ENCODE peak calls at places on chromosomes 1 and 21, in five cellular contexts. One of them, this sample, is unnamed.

GRCh38 chr1:167247754-167248153 is 27.1 kb downstream of the POU2F1 start:
- DNase-seq in body of pancreas: no peak
- DNase-seq in GM10248: no peak
- DNase-seq in kidney epithelial cell: no peak
- DNase-seq in AG10803: no peak
- DNase-seq in this sample: no peak

GRCh38 chr1:18875107-18875795 is 15.8 kb upstream of the TAS1R2 start:
- DNase-seq in body of pancreas: peak
- DNase-seq in kidney epithelial cell: peak
- DNase-seq in AG10803: peak
- DNase-seq in GM10248: peak
- DNase-seq in this sample: peak

GRCh38 chr1:30895942-30896660 is 12.5 kb downstream of the SDC3 start:
- DNase-seq in GM10248: no peak
- DNase-seq in AG10803: peak
- DNase-seq in kidney epithelial cell: no peak
- DNase-seq in body of pancreas: no peak
- DNase-seq in this sample: no peak

GRCh38 chr1:182888736-182889531 is 49.8 kb downstream of the DHX9 start:
- DNase-seq in GM10248: no peak
- DNase-seq in body of pancreas: no peak
- DNase-seq in kidney epithelial cell: no peak
- DNase-seq in AG10803: peak
- DNase-seq in this sample: peak

GRCh38 chr1:110136911-110137310 is 13.4 kb upstream of the SLC6A17 start:
- DNase-seq in body of pancreas: peak
- DNase-seq in AG10803: no peak
- DNase-seq in GM10248: no peak
- DNase-seq in kidney epithelial cell: no peak
- DNase-seq in this sample: no peak

GRCh38 chr1:60425528-60425927 is 352.0 kb upstream of the C1orf87 start:
- DNase-seq in AG10803: peak
- DNase-seq in GM10248: peak
- DNase-seq in body of pancreas: no peak
- DNase-seq in kidney epithelial cell: no peak
- DNase-seq in this sample: no peak

GRCh38 chr1:221708987-221709386 is 32.9 kb downstream of the DUSP10 start:
- DNase-seq in body of pancreas: peak
- DNase-seq in kidney epithelial cell: peak
- DNase-seq in AG10803: peak
- DNase-seq in GM10248: peak
- DNase-seq in this sample: no peak

GRCh38 chr1:16999863-17000262 is 11.9 kb downstream of the ATP13A2 start:
- DNase-seq in kidney epithelial cell: no peak
- DNase-seq in AG10803: no peak
- DNase-seq in body of pancreas: no peak
- DNase-seq in GM10248: no peak
- DNase-seq in this sample: no peak

GRCh38 chr1:65845758-65846060 is 53.0 kb downstream of the PDE4B start:
- DNase-seq in kidney epithelial cell: no peak
- DNase-seq in GM10248: no peak
- DNase-seq in body of pancreas: no peak
- DNase-seq in AG10803: no peak
- DNase-seq in this sample: no peak

GRCh38 chr1:66176012-66176715 is 357.8 kb upstream of the SGIP1 start:
- DNase-seq in GM10248: no peak
- DNase-seq in kidney epithelial cell: no peak
- DNase-seq in body of pancreas: no peak
- DNase-seq in AG10803: peak
- DNase-seq in this sample: no peak

GRCh38 chr1:236914375-236914774 is 89.9 kb downstream of the MT1HL1 start:
- DNase-seq in body of pancreas: no peak
- DNase-seq in GM10248: no peak
- DNase-seq in kidney epithelial cell: no peak
- DNase-seq in AG10803: no peak
- DNase-seq in this sample: no peak

GRCh38 chr1:67683736-67684525 is 1.1 kb upstream of the GADD45A start:
- DNase-seq in AG10803: no peak
- DNase-seq in kidney epithelial cell: no peak
- DNase-seq in GM10248: peak
- DNase-seq in body of pancreas: no peak
- DNase-seq in this sample: peak

GRCh38 chr1:162072770-162073169 is 3.3 kb downstream of the NOS1AP start:
- DNase-seq in AG10803: no peak
- DNase-seq in GM10248: no peak
- DNase-seq in body of pancreas: no peak
- DNase-seq in kidney epithelial cell: no peak
- DNase-seq in this sample: no peak

GRCh38 chr1:166167395-166167922 is 658 bp upstream of the FAM78B start:
- DNase-seq in GM10248: no peak
- DNase-seq in body of pancreas: no peak
- DNase-seq in AG10803: no peak
- DNase-seq in kidney epithelial cell: no peak
- DNase-seq in this sample: no peak

GRCh38 chr1:59445040-59445439 is 148.1 kb downstream of the FGGY start:
- DNase-seq in AG10803: peak
- DNase-seq in body of pancreas: no peak
- DNase-seq in GM10248: no peak
- DNase-seq in kidney epithelial cell: no peak
- DNase-seq in this sample: peak

GRCh38 chr21:37047079-37047478 is 25.8 kb downstream of the PIGP start:
- DNase-seq in GM10248: no peak
- DNase-seq in body of pancreas: no peak
- DNase-seq in kidney epithelial cell: no peak
- DNase-seq in AG10803: no peak
- DNase-seq in this sample: no peak

GRCh38 chr21:32463889-32464300 is 51.4 kb downstream of the EVA1C start:
- DNase-seq in GM10248: no peak
- DNase-seq in body of pancreas: no peak
- DNase-seq in AG10803: peak
- DNase-seq in kidney epithelial cell: peak
- DNase-seq in this sample: peak

GRCh38 chr1:25809283-25809926 is 9.4 kb downstream of the SELENON start:
- DNase-seq in body of pancreas: no peak
- DNase-seq in GM10248: peak
- DNase-seq in AG10803: no peak
- DNase-seq in kidney epithelial cell: no peak
- DNase-seq in this sample: no peak

GRCh38 chr1:32808580-32808979 is 8.6 kb downstream of the YARS1 start:
- DNase-seq in GM10248: no peak
- DNase-seq in AG10803: no peak
- DNase-seq in kidney epithelial cell: no peak
- DNase-seq in body of pancreas: no peak
- DNase-seq in this sample: no peak

GRCh38 chr1:109229531-109230127 is 15.9 kb downstream of the SARS1 start:
- DNase-seq in GM10248: no peak
- DNase-seq in AG10803: no peak
- DNase-seq in body of pancreas: no peak
- DNase-seq in kidney epithelial cell: no peak
- DNase-seq in this sample: no peak

GRCh38 chr21:38494688-38495087 is 3.6 kb downstream of the ERG start:
- DNase-seq in AG10803: no peak
- DNase-seq in GM10248: no peak
- DNase-seq in body of pancreas: no peak
- DNase-seq in kidney epithelial cell: peak
- DNase-seq in this sample: peak

GRCh38 chr1:153001382-153001781 is at the start of gene SPRR3:
- DNase-seq in AG10803: no peak
- DNase-seq in body of pancreas: no peak
- DNase-seq in kidney epithelial cell: no peak
- DNase-seq in GM10248: no peak
- DNase-seq in this sample: no peak

GRCh38 chr1:205948000-205948399 is 4.7 kb upstream of the SLC26A9 start:
- DNase-seq in GM10248: no peak
- DNase-seq in body of pancreas: no peak
- DNase-seq in AG10803: no peak
- DNase-seq in kidney epithelial cell: no peak
- DNase-seq in this sample: no peak

DNA sequence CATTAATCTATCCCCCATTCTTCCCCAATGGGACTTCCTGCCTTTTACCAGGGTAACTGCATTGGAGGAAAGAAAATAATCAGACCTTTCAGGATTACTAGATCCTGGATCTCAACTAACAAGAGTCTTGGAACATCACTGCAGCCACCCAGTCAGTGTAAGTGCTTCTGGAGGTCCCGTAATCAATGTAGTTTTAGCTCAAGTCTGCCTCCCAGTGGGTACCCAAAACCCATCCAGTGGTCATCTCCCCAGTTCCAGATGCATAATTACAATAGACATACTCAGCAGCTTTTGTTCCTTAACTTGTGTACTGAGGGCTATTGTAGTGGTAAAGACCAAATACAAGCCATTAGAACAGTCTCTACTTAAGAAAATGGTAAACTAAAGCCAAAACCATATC is 319.1 kb downstream of the GPATCH2 start:
- DNase-seq in kidney epithelial cell: no peak
- DNase-seq in AG10803: peak
- DNase-seq in body of pancreas: peak
- DNase-seq in GM10248: no peak
- DNase-seq in this sample: no peak
- TF ChIP-seq CTCF in kidney epithelial cell: no peak
- TF ChIP-seq CTCF in AG10803: no peak
- TF ChIP-seq CTCF in body of pancreas: no peak
- TF ChIP-seq CTCF in GM10248: no peak
- TF ChIP-seq CTCF in this sample: no peak

GRCh38 chr1:89599332-89599630 is 33.6 kb upstream of the LRRC8C start:
- DNase-seq in body of pancreas: no peak
- DNase-seq in AG10803: no peak
- DNase-seq in GM10248: no peak
- DNase-seq in kidney epithelial cell: no peak
- DNase-seq in this sample: no peak
- TF ChIP-seq CTCF in body of pancreas: no peak
- TF ChIP-seq CTCF in AG10803: no peak
- TF ChIP-seq CTCF in GM10248: no peak
- TF ChIP-seq CTCF in kidney epithelial cell: no peak
- TF ChIP-seq CTCF in this sample: peak

GRCh38 chr1:61518670-61519400 is 206.1 kb downstream of the TM2D1 start:
- DNase-seq in body of pancreas: no peak
- DNase-seq in GM10248: no peak
- DNase-seq in kidney epithelial cell: no peak
- DNase-seq in AG10803: no peak
- DNase-seq in this sample: no peak
- TF ChIP-seq CTCF in body of pancreas: no peak
- TF ChIP-seq CTCF in GM10248: no peak
- TF ChIP-seq CTCF in kidney epithelial cell: no peak
- TF ChIP-seq CTCF in AG10803: no peak
- TF ChIP-seq CTCF in this sample: peak

GRCh38 chr1:199546323-199546722 is 481.2 kb upstream of the NR5A2 start:
- DNase-seq in body of pancreas: no peak
- DNase-seq in GM10248: no peak
- DNase-seq in AG10803: peak
- DNase-seq in kidney epithelial cell: peak
- DNase-seq in this sample: peak

GRCh38 chr1:199549424-199549823 is 478.1 kb upstream of the NR5A2 start:
- DNase-seq in GM10248: no peak
- DNase-seq in body of pancreas: no peak
- DNase-seq in kidney epithelial cell: no peak
- DNase-seq in AG10803: no peak
- DNase-seq in this sample: no peak

GRCh38 chr1:199550384-199551067 is 477.0 kb upstream of the NR5A2 start:
- DNase-seq in AG10803: peak
- DNase-seq in body of pancreas: no peak
- DNase-seq in kidney epithelial cell: no peak
- DNase-seq in GM10248: no peak
- DNase-seq in this sample: no peak

DNA sequence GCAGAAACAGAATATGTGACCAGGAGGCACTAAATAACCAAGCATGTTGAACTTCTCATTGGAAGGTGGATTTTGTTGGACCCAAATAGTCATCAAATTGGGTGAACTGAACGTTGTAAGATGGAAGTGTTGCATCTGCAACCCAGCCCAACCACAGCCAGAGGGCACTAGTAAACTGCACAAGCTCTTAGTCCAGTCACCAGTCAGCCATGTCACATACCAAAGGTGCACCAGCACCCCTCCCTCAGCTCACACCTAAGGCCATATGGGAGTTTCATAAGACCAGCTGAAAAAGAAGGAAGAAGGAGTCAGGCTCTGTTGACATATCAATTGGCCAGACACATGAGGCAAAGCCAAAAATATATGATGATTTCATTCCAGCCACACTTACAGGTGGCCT is 481.7 kb upstream of the NR5A2 start:
- DNase-seq in body of pancreas: peak
- DNase-seq in GM10248: no peak
- DNase-seq in kidney epithelial cell: no peak
- DNase-seq in AG10803: no peak
- DNase-seq in this sample: peak
- TF ChIP-seq CTCF in body of pancreas: peak
- TF ChIP-seq CTCF in GM10248: peak
- TF ChIP-seq CTCF in kidney epithelial cell: peak
- TF ChIP-seq CTCF in AG10803: peak
- TF ChIP-seq CTCF in this sample: peak

DNA sequence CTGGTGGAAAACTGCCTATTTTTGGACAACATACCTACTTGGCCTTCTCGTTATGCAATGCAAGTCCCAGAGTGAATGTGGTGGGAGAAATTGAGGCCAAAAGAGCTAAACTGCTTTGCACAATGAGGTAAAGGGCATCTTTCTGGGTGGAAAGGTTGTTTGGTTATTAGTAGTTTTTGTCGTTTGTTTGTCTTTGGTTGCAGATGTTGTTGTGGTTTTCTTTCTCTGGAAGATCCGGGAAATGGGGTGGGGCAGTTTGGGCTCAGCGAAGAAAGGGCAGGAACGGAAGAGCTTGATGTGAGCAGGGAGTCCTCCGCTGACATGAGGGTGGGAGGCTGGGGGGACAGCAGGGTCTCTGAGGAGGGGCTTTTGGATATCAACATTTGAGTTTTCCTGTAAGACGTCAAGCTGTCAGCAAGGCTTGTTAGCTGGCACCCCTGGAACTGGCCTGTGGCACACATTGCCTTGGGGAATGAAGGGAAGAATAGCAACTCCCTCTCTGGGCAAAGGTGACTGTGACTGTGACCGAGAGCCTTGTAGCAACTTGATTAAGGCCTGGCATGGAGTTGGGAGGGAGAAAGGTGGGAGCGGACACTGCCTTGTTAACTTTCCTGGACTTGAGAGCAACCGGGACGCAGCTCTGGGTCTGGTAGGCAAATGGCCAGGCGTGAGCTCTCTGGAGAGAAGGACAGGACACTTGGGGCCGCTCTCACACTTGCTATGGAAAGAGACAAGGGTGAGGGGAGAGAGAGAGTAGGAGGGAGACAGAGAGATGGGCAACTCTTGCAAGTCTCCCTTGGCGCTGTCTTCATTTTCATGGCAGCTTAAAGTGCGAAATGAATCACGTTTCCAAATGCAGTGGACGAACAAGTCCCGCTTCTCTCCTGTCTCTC is 15.4 kb upstream of the OPRD1 start:
- DNase-seq in kidney epithelial cell: no peak
- DNase-seq in body of pancreas: no peak
- DNase-seq in GM10248: no peak
- DNase-seq in AG10803: peak
- DNase-seq in this sample: no peak
- TF ChIP-seq CTCF in kidney epithelial cell: no peak
- TF ChIP-seq CTCF in body of pancreas: no peak
- TF ChIP-seq CTCF in GM10248: no peak
- TF ChIP-seq CTCF in AG10803: no peak
- TF ChIP-seq CTCF in this sample: no peak

This sample was measured in HFFc6.